ENCODE peak calls at places on chromosomes 1 and 21, in five cellular contexts. B is lung, E is H9, Y is transverse colon, A is body of pancreas. F is an unnamed sample. For H3K4me1, the result is how much of the 10 kb centered on the place peaks cover.

GRCh38 chr1:89257036-89257435 is 15.6 kb downstream of the GBP5 start:
- DNase-seq in B (no peak), E (no peak), Y (no peak), A (no peak), F (no peak)

GRCh38 chr1:67110352-67110751 is 24.4 kb downstream of the C1orf141 start:
- DNase-seq in B (no peak), E (no peak), Y (no peak), A (no peak), F (no peak)

GRCh38 chr1:24420547-24420946 is 4.9 kb downstream of the NIPAL3 start:
- DNase-seq in B (no peak), E (no peak), Y (no peak), A (no peak), F (no peak)

GRCh38 chr1:182444497-182444896 is 5.4 kb upstream of the RGSL1 start:
- DNase-seq in B (no peak), E (peak), Y (no peak), A (no peak), F (no peak)

GRCh38 chr1:53619811-53620619 is 118.9 kb downstream of the GLIS1 start:
- DNase-seq in B (no peak), E (peak), Y (peak), A (no peak), F (no peak)

GRCh38 chr1:149886396-149887195 is 12.8 kb upstream of the BOLA1 start:
- DNase-seq in B (peak), E (peak), Y (peak), A (peak), F (peak)

GRCh38 chr1:159144571-159144970 is 26.8 kb upstream of the CADM3 start:
- DNase-seq in B (no peak), E (no peak), Y (no peak), A (no peak), F (no peak)

GRCh38 chr1:109785446-109786106 is 21.9 kb upstream of the EPS8L3 start:
- DNase-seq in B (no peak), E (no peak), Y (peak), A (peak), F (peak)

GRCh38 chr1:224647449-224647848 is 31.3 kb downstream of the CNIH3 start:
- DNase-seq in B (no peak), E (no peak), Y (no peak), A (peak), F (no peak)

GRCh38 chr1:9629445-9630201 is 21.9 kb upstream of the PIK3CD start:
- DNase-seq in B (peak), E (no peak), Y (peak), A (no peak), F (peak)

GRCh38 chr1:11611928-11612327 is 42.3 kb downstream of the FBXO2 start:
- DNase-seq in B (no peak), E (no peak), Y (no peak), A (no peak), F (no peak)

GRCh38 chr1:172341697-172342096 is 78.8 kb upstream of the C1orf105 start:
- DNase-seq in B (no peak), E (no peak), Y (no peak), A (no peak), F (no peak)

GRCh38 chr1:25099343-25099951 is 132.9 kb downstream of the SYF2 start:
- DNase-seq in B (no peak), E (no peak), Y (peak), A (no peak), F (peak)

GRCh38 chr1:41728403-41729202 is 190.1 kb downstream of the HIVEP3 start:
- DNase-seq in B (no peak), E (no peak), Y (peak), A (no peak), F (no peak)

GRCh38 chr1:206796984-206797402 is 24.7 kb upstream of the IL10 start:
- DNase-seq in B (no peak), E (no peak), Y (no peak), A (peak), F (no peak)

GRCh38 chr21:43343095-43343991 is 83.6 kb downstream of the SIK1 start:
- DNase-seq in B (peak), E (no peak), Y (peak), A (peak), F (no peak)

GRCh38 chr1:28421744-28422143 is 52.2 kb downstream of the PHACTR4 start:
- DNase-seq in B (no peak), E (no peak), Y (no peak), A (no peak), F (no peak)

GRCh38 chr1:226633541-226634155 is 85.1 kb downstream of the STUM start:
- DNase-seq in B (no peak), E (no peak), Y (no peak), A (no peak), F (no peak)

GRCh38 chr1:226674892-226675719 is 64.0 kb downstream of the ITPKB start:
- DNase-seq in B (peak), E (no peak), Y (peak), A (no peak), F (no peak)

GRCh38 chr1:231091853-231092301 is 51.8 kb upstream of the FAM89A start:
- DNase-seq in B (no peak), E (peak), Y (peak), A (peak), F (peak)

GRCh38 chr1:21541835-21542234 is 32.6 kb downstream of the ALPL start:
- DNase-seq in B (no peak), E (no peak), Y (no peak), A (no peak), F (peak)

GRCh38 chr1:211529011-211529410 is 37.0 kb upstream of the RD3 start:
- DNase-seq in B (no peak), E (no peak), Y (no peak), A (no peak), F (no peak)

GRCh38 chr1:100438375-100438774 is 86.1 kb downstream of the CDC14A start:
- DNase-seq in B (no peak), E (no peak), Y (no peak), A (no peak), F (no peak)
- H3K27ac ChIP-seq in B (no peak), E (no peak), Y (no peak), A (no peak), F (no peak)

DNA sequence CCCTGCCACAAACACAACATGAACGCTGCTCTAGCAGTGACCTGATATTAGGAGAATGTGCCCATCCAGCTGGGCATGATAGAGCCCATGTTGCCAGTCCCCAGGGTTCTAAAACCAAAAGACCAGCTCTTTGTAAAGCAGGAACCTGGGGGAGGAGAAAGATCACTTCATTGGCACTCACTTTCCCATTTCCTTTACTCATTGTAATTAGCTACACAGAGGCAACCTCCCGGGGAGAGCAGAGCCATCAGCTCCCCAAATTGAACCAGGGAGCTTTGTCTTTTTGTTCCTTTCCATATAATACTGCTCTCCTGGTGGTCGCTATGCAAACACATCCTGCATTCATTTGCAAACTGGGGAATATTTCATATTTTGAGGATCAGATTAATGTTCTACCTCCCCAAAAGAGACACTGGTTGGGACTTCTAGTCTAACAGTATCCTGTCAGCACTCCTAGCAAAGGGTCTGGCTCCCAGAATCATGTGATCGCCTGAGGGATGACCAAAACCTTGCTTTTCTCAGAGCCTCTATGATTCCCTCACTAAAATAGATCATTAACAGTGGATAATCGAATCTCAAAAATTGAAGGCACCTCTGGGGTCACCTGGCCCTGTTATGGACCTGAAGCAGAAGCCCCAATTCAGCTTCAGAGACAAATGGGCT is 76.7 kb upstream of the CD1D start:
- DNase-seq in B (no peak), E (peak), Y (no peak), A (no peak), F (no peak)
- H3K4me1 ChIP-seq in B (under half), E (under half), Y (under half), A (under half), F (under half)

DNA sequence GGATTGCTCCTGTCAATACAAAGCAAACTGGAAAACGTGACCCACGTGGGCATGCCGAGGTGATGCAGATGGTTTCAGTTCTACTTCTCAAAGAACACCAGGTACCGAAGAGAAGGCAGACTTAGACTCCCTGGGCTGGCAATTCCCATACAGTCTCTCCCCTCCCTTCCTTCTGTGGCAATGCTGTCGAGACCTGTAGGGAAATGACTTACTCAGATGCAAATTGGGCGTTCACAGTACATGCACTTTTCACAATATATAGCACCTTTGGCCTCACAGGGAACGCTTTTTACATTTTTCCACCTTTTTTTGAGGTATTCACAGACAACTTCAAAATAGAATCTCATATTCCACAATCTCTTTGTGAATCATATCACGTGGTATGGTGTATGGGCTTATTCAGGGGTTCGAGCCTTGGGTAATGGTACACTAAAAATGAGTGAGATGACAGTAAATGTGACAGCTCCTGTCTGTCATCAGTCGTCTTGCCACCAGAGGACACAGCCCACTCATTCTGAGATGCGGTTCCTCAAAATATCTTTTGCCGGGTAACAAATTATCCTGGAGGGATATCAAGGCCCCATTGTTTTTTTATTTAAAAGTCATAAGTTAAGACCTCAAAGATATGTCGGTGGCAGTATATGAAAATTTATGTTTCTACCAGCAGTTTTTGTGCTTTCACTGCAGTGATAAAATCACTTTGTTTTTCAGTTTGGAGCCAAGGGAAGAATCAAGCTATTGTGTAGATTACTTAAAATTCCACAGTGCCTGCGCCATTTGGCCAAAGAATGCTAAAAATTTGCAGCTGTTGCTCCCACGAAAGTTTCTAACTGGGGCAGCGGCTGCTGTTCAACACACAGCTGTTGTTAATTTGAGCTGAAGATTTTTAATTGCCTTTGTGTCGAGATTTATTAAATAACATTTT is 168.4 kb downstream of the ZZZ3 start:
- DNase-seq in B (no peak), E (peak), Y (no peak), A (no peak), F (no peak)
- H3K27ac ChIP-seq in B (no peak), E (peak), Y (peak), A (no peak), F (no peak)

GRCh38 chr1:100378956-100379355 is 26.6 kb downstream of the CDC14A start:
- DNase-seq in B (no peak), E (no peak), Y (no peak), A (no peak), F (no peak)

GRCh38 chr1:100377590-100378361 is 25.5 kb downstream of the CDC14A start:
- DNase-seq in B (no peak), E (no peak), Y (no peak), A (no peak), F (no peak)

GRCh38 chr1:100383743-100384405 is 31.6 kb downstream of the CDC14A start:
- DNase-seq in B (no peak), E (no peak), Y (no peak), A (no peak), F (no peak)

GRCh38 chr1:100382657-100383056 is 30.4 kb downstream of the CDC14A start:
- DNase-seq in B (no peak), E (no peak), Y (no peak), A (no peak), F (no peak)

DNA sequence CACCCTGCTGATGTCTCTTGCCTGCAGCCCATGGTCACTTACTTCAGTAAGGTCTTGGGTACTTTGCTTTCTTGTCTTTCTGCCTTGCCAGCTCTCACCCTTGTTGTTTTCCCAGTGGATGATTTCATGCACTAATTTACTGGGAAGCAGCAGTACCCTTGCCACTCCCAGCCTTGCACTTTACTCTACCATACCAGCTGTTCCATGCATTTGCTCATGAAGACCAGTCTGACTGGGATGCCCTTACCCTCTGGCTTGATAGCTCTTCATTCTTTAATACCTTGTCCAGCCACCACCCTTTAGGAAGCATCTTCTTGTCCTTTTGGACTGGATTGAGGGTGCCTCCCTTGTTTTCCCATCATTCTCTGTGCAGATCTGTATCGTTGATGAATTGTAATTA is 28.3 kb downstream of the CDC14A start:
- DNase-seq in B (no peak), E (no peak), Y (peak), A (no peak), F (no peak)
- H3K4me1 ChIP-seq in B (under half), E (under half), Y (under half), A (under half), F (under half)

F was measured in adrenal gland.